ENCODE peak calls at places on chromosomes 11 and 22, in seven cellular contexts. C is MM.1S, Z is HCT116, E is PC-3, S is OCI-LY7, F is PC-9, I is GM23338. L is an unnamed sample. For H3K9me2, the result is how much of the 10 kb centered on the place peaks cover.

GRCh38 chr11:70878366-70878765 is 374.0 kb downstream of the SHANK2 start:
- DNase-seq in I (no peak), F (no peak), E (no peak), S (no peak), C (no peak), Z (no peak), L (no peak)

GRCh38 chr11:88484873-88485621 is 147.5 kb upstream of the CTSC start:
- DNase-seq in I (peak), Z (peak), S (peak), F (peak), C (peak), E (peak), L (peak)

GRCh38 chr11:3641191-3641590 is 601 bp downstream of the ART5 start:
- DNase-seq in F (no peak), Z (no peak), I (no peak), E (no peak), S (no peak), C (no peak), L (no peak)

GRCh38 chr11:17418437-17418836 is 30.0 kb upstream of the KCNJ11 start:
- DNase-seq in F (no peak), S (no peak), I (no peak), C (no peak), E (no peak), Z (no peak), L (no peak)

GRCh38 chr11:17163296-17163695 is 44.5 kb downstream of the PIK3C2A start:
- DNase-seq in E (no peak), S (no peak), F (no peak), I (no peak), C (no peak), Z (no peak), L (no peak)

GRCh38 chr22:21707677-21708076 is 27.9 kb downstream of the YPEL1 start:
- DNase-seq in I (no peak), S (peak), F (no peak), C (no peak), Z (no peak), E (no peak), L (no peak)

GRCh38 chr22:17264321-17265052 is 45.3 kb upstream of the ADA2 start:
- DNase-seq in C (no peak), Z (no peak), F (no peak), I (peak), E (no peak), S (no peak), L (peak)

GRCh38 chr11:84993386-84993785 is 633.8 kb downstream of the DLG2 start:
- DNase-seq in C (peak), E (peak), I (peak), F (peak), Z (peak), S (peak), L (peak)

GRCh38 chr11:122398167-122398566 is 257.4 kb upstream of the UBASH3B start:
- DNase-seq in Z (no peak), C (no peak), E (no peak), I (no peak), S (no peak), F (no peak), L (peak)

GRCh38 chr11:67002921-67003411 is 20.0 kb upstream of the SYT12 start:
- DNase-seq in C (no peak), F (no peak), Z (no peak), I (peak), S (no peak), E (no peak), L (no peak)

GRCh38 chr11:72581067-72581466 is 93.2 kb downstream of the PDE2A start:
- DNase-seq in F (no peak), Z (no peak), C (no peak), S (no peak), E (no peak), I (no peak), L (no peak)
- H3K4me3 ChIP-seq in F (no peak), Z (no peak), C (no peak), S (no peak), E (no peak), I (no peak), L (no peak)

GRCh38 chr11:9379046-9379445 is 5.4 kb upstream of the IPO7 start:
- DNase-seq in E (no peak), F (no peak), I (peak), C (no peak), S (no peak), Z (no peak), L (no peak)
- H3K9me2 ChIP-seq in E (under half), F (under half), I (under half), C (under half), S (under half), Z (under half), L (under half)

GRCh38 chr22:30542811-30543188 is 3.7 kb downstream of the SEC14L6 start:
- DNase-seq in F (no peak), Z (no peak), I (no peak), C (no peak), S (no peak), E (no peak), L (no peak)
- H3K4me3 ChIP-seq in F (no peak), Z (no peak), I (peak), C (no peak), S (no peak), E (no peak), L (no peak)

GRCh38 chr11:129610125-129610524 is 205.5 kb upstream of the TMEM45B start:
- DNase-seq in E (no peak), S (no peak), Z (no peak), F (no peak), I (no peak), C (no peak), L (no peak)

GRCh38 chr11:129614256-129614944 is 201.2 kb upstream of the TMEM45B start:
- DNase-seq in Z (no peak), F (no peak), S (no peak), E (no peak), I (no peak), C (no peak), L (no peak)

GRCh38 chr11:129611661-129612566 is 203.7 kb upstream of the TMEM45B start:
- DNase-seq in Z (no peak), S (no peak), C (peak), F (peak), I (no peak), E (peak), L (peak)

GRCh38 chr11:129610545-129610944 is 205.1 kb upstream of the TMEM45B start:
- DNase-seq in F (no peak), S (no peak), I (no peak), C (no peak), Z (no peak), E (no peak), L (no peak)

DNA sequence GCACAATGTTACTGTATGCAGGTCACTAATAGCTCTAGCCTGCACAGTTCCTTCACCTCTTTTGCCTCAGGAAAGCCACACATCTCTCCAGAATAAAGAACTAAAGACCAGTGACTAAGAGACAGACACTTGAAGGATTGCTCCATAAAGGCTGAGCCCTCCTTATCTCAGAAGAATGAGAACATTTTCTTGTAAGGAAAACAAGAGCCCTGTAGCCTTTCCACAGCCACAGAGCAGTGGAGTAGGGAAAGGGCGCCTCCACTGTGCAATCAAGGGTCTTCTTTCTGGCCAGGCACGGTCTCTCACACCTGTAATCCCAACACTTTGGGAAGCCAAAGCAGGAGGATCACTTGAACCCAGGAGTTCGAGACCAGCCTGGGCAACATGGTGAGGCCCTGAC is 202.6 kb upstream of the TMEM45B start:
- DNase-seq in E (no peak), S (no peak), C (no peak), Z (no peak), I (no peak), F (no peak), L (no peak)
- H3K9me2 ChIP-seq in E (under half), S (under half), C (under half), Z (under half), I (under half), F (under half), L (under half)

DNA sequence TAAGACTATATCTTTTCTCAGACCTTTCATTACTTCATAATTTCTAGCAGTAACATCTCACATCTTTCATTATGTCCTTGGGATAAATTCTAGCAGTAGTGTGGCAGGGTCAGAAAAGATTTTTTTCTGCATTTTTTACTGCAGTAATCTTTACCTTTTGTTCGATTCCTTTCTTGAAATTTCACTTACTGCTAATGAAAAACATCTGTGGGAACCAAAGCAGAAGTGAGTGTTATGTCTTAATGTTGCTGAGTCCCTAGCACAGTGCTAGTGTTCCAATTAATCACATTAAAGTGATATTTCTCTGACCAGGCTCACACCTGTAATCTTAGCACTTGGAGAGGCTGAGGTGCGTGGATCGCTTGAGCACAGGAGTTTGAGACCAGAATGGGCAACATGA is 123.6 kb downstream of the EHF start:
- DNase-seq in S (no peak), C (no peak), F (no peak), Z (no peak), E (no peak), I (no peak), L (peak)
- H3K4me3 ChIP-seq in S (no peak), C (no peak), F (no peak), Z (no peak), E (no peak), I (no peak), L (no peak)

DNA sequence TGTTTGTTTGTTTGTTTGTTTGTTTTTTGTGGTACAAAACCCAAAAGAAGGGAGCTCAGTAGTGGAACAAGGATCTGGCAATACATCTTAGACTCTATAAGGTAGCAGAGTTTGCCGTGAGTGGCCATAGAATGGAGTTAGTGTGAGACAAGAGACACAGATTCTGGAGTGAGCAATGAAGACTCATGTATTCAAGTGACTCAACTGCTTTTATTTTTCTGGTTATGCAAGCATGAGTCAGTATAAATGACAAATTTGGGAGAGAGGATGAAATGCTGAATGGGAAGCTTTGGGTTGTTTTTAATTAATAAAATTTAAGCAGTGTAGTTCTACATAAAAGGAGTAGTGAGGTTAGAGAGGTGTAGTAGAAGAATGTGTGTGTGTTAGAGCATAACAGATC is 143.6 kb upstream of the ANO5 start:
- DNase-seq in F (no peak), E (peak), S (no peak), Z (no peak), I (no peak), C (no peak), L (peak)
- H3K9me2 ChIP-seq in F (under half), E (under half), S (under half), Z (under half), I (under half), C (under half), L (under half)

GRCh38 chr11:114298701-114299090 is 2.5 kb downstream of the NNMT start:
- DNase-seq in S (no peak), F (no peak), Z (no peak), C (no peak), E (no peak), I (no peak), L (peak)

GRCh38 chr11:114296190-114296978 is at the start of gene NNMT:
- DNase-seq in E (peak), I (no peak), F (no peak), S (no peak), Z (no peak), C (no peak), L (peak)

GRCh38 chr11:114295676-114296081 is 520 bp upstream of the NNMT start:
- DNase-seq in S (no peak), C (no peak), E (no peak), F (no peak), I (no peak), Z (no peak), L (peak)

GRCh38 chr11:114296979-114297372 is 777 bp downstream of the NNMT start:
- DNase-seq in I (no peak), Z (no peak), S (no peak), E (no peak), F (no peak), C (no peak), L (peak)

GRCh38 chr11:114297806-114298700 is 1.9 kb downstream of the NNMT start:
- DNase-seq in I (no peak), C (no peak), S (no peak), F (no peak), E (no peak), Z (no peak), L (peak)
- H3K4me3 ChIP-seq in I (no peak), C (no peak), S (no peak), F (no peak), E (no peak), Z (no peak), L (peak)